ENCODE peak calls at places on chromosome 10, in eight cellular contexts. S is NCI-H2171 treated with DMSO at 0.1 percent for 48 hours; L is HTR-8/SVneo; B is thoracic aorta; E is NCI-H1436; Q is MV-4-11; H is aorta; W is activated CD4-positive, CD25-positive, alpha-beta regulatory T cell. N is an unnamed sample.

GRCh38 chr10:35409094-35409582 is 72.8 kb downstream of the CCNY start:
- DNase-seq in Q (peak; percentile 90), E (no peak), S (peak; percentile 93), L (peak; percentile 88), W (no peak), B (no peak), H (peak; percentile 58), N (peak; percentile 67)

GRCh38 chr10:27771231-27771630 is 25.6 kb upstream of the MKX start:
- DNase-seq in B (no peak), W (no peak), H (no peak), E (no peak), L (no peak), Q (no peak), S (no peak), N (no peak)

GRCh38 chr10:84632866-84633265 is 304.5 kb downstream of the CCSER2 start:
- DNase-seq in H (no peak), Q (no peak), B (no peak), L (no peak), W (no peak), E (no peak), S (no peak), N (no peak)

GRCh38 chr10:119120413-119120867 is 16.5 kb downstream of the DENND10 start:
- DNase-seq in B (no peak), W (no peak), H (no peak), S (no peak), L (no peak), Q (peak; percentile 42), E (no peak), N (no peak)

GRCh38 chr10:93498196-93498595 is 1.8 kb downstream of the CEP55 start:
- DNase-seq in Q (no peak), E (no peak), S (no peak), L (no peak), W (no peak), B (no peak), H (no peak), N (no peak)

GRCh38 chr10:28984431-28984830 is 304.4 kb upstream of the LYZL1 start:
- DNase-seq in W (no peak), S (no peak), E (no peak), Q (peak; percentile 77), B (peak; percentile 92), H (peak; percentile 94), L (peak; percentile 64), N (no peak)

GRCh38 chr10:124894569-124895215 is 47.2 kb upstream of the ZRANB1 start:
- DNase-seq in B (no peak), L (no peak), H (no peak), E (no peak), S (no peak), Q (no peak), W (no peak), N (no peak)

GRCh38 chr10:80136134-80136571 is 3.6 kb downstream of the PLAC9 start:
- DNase-seq in L (no peak), B (peak; percentile 52), H (peak; percentile 94), W (no peak), E (no peak), S (no peak), Q (no peak), N (no peak)

GRCh38 chr10:100625821-100626220 is 90.1 kb downstream of the HIF1AN start:
- DNase-seq in S (no peak), Q (no peak), B (no peak), L (no peak), W (no peak), E (no peak), H (no peak), N (no peak)

GRCh38 chr10:43395571-43396060 is 13.4 kb downstream of the HNRNPF start:
- DNase-seq in Q (no peak), W (no peak), L (no peak), S (no peak), B (no peak), H (peak; percentile 52), E (no peak), N (no peak)

GRCh38 chr10:95246582-95247051 is 44.2 kb downstream of the PDLIM1 start:
- DNase-seq in H (peak; percentile 73), L (peak; percentile 62), Q (peak; percentile 36), W (peak; percentile 26), B (peak; percentile 55), S (peak; percentile 34), E (peak; percentile 72), N (no peak)

GRCh38 chr10:77186936-77187335 is 450.7 kb downstream of the KCNMA1 start:
- DNase-seq in S (no peak), L (no peak), W (no peak), Q (no peak), H (no peak), B (no peak), E (no peak), N (no peak)

GRCh38 chr10:75405201-75406143 is 3.9 kb upstream of the ZNF503 start:
- DNase-seq in B (no peak), L (no peak), Q (no peak), W (no peak), H (no peak), E (peak; percentile 52), S (no peak), N (no peak)

GRCh38 chr10:79374312-79375191 is 27.3 kb downstream of the PPIF start:
- DNase-seq in W (peak; percentile 61), B (no peak), Q (peak; percentile 52), L (peak; percentile 87), S (peak; percentile 46), E (peak; percentile 66), H (peak; percentile 89), N (no peak)

GRCh38 chr10:124946945-124947344 is 5.0 kb downstream of the ZRANB1 start:
- DNase-seq in H (no peak), W (no peak), S (peak; percentile 85), L (no peak), B (no peak), E (peak; percentile 3), Q (no peak), N (no peak)

GRCh38 chr10:120942806-120943413 is 91.7 kb downstream of the WDR11 start:
- DNase-seq in Q (peak; percentile 79), E (peak; percentile 55), L (peak; percentile 56), H (peak; percentile 84), W (peak; percentile 67), B (peak; percentile 46), S (peak; percentile 73), N (peak; percentile 1)

GRCh38 chr10:80324086-80324485 is 32.5 kb downstream of the DYDC1 start:
- DNase-seq in E (no peak), S (peak; percentile 49), W (no peak), B (no peak), H (no peak), Q (peak; percentile 71), L (peak; percentile 69), N (no peak)

GRCh38 chr10:113820507-113820906 is 33.4 kb downstream of the DCLRE1A start:
- DNase-seq in W (no peak), H (no peak), E (no peak), S (no peak), L (no peak), Q (no peak), B (no peak), N (no peak)

N was measured in NCI-H524 treated with DMSO at 0.1 percent for 48 hours.